ENCODE peak calls at places on chromosomes 3 and 15, in eight cellular contexts. L, U, H, P, I, B, D and T are unnamed samples.

GRCh38 chr15:77627581-77627980 is 5.1 kb downstream of the LINGO1 start:
- DNase-seq in H (no peak), B (no peak), D (no peak), P (no peak), L (no peak), U (no peak), I (no peak), T (no peak)

GRCh38 chr3:167750273-167750971 is 14.9 kb downstream of the SERPINI1 start:
- DNase-seq in P (no peak), H (no peak), B (no peak), L (no peak), U (no peak), D (peak; percentile 52), I (no peak), T (no peak)

GRCh38 chr15:85711590-85712192 is 83.0 kb downstream of the KLHL25 start:
- DNase-seq in H (peak; percentile 41), D (no peak), P (no peak), I (no peak), U (no peak), L (no peak), B (no peak), T (no peak)

GRCh38 chr3:33318709-33319380 is 41.6 kb downstream of the FBXL2 start:
- DNase-seq in D (no peak), B (no peak), P (no peak), L (no peak), H (peak; percentile 14), U (no peak), I (no peak), T (no peak)

GRCh38 chr15:70192490-70192889 is 94.8 kb upstream of the TLE3 start:
- DNase-seq in U (no peak), P (no peak), L (no peak), I (no peak), H (no peak), D (no peak), B (no peak), T (no peak)

GRCh38 chr3:127820221-127820870 is 2.0 kb downstream of the MGLL start:
- DNase-seq in L (no peak), I (no peak), D (peak; percentile 41), P (no peak), B (peak; percentile 82), U (peak; percentile 31), H (peak; percentile 46), T (peak; percentile 83)

GRCh38 chr3:173584834-173585831 is 187.6 kb downstream of the NLGN1 start:
- DNase-seq in D (no peak), H (peak; percentile 57), B (peak; percentile 46), P (no peak), I (no peak), L (peak; percentile 41), U (peak; percentile 8), T (no peak)

GRCh38 chr15:69794643-69795461 is 302.9 kb downstream of the TLE3 start:
- DNase-seq in P (no peak), B (no peak), H (peak; percentile 47), U (no peak), I (peak; percentile 77), D (no peak), L (no peak), T (peak; percentile 90)

GRCh38 chr15:73334086-73334485 is 34.7 kb downstream of the HCN4 start:
- DNase-seq in I (peak; percentile 32), P (no peak), U (no peak), B (no peak), L (peak; percentile 15), D (no peak), H (no peak), T (no peak)

GRCh38 chr15:52800852-52801747 is 11.0 kb upstream of the ONECUT1 start:
- DNase-seq in U (no peak), H (no peak), B (no peak), D (no peak), L (no peak), I (no peak), P (no peak), T (no peak)

GRCh38 chr15:91572110-91572509 is 281.4 kb upstream of the SLCO3A1 start:
- DNase-seq in P (no peak), U (no peak), D (no peak), H (peak; percentile 15), I (no peak), L (no peak), B (no peak), T (no peak)

GRCh38 chr15:97750071-97750470 is 210.4 kb upstream of the ARRDC4 start:
- DNase-seq in U (no peak), L (no peak), H (no peak), D (no peak), B (no peak), P (no peak), I (no peak), T (no peak)

GRCh38 chr3:186931487-186932280 is 1.4 kb downstream of the ST6GAL1 start:
- DNase-seq in L (no peak), B (peak; percentile 82), U (peak; percentile 64), I (peak; percentile 67), P (no peak), H (peak; percentile 63), D (no peak), T (peak; percentile 29)

GRCh38 chr3:169575381-169575780 is 88.1 kb downstream of the MECOM start:
- DNase-seq in L (no peak), D (no peak), U (no peak), B (no peak), H (peak; percentile 45), P (no peak), I (no peak), T (no peak)

GRCh38 chr3:141384575-141384974 is 16.3 kb downstream of the ZBTB38 start:
- DNase-seq in P (no peak), L (no peak), H (no peak), U (no peak), B (no peak), I (no peak), D (no peak), T (no peak)

GRCh38 chr3:141384157-141384556 is 15.9 kb downstream of the ZBTB38 start:
- DNase-seq in P (no peak), B (no peak), I (no peak), D (no peak), U (no peak), L (no peak), H (peak; percentile 70), T (no peak)

GRCh38 chr3:141385386-141386079 is 17.2 kb downstream of the ZBTB38 start:
- DNase-seq in U (no peak), P (no peak), L (no peak), I (no peak), B (no peak), D (no peak), H (peak; percentile 47), T (no peak)

GRCh38 chr3:141382571-141382970 is 14.3 kb downstream of the ZBTB38 start:
- DNase-seq in L (no peak), D (no peak), B (no peak), P (no peak), I (no peak), U (no peak), H (no peak), T (no peak)

GRCh38 chr3:141383555-141384129 is 15.3 kb downstream of the ZBTB38 start:
- DNase-seq in P (no peak), D (no peak), B (no peak), H (peak; percentile 67), L (no peak), I (no peak), U (no peak), T (no peak)
- H3K4me3 ChIP-seq in P (peak overlapping the region; percentile 20), D (peak overlapping the region; percentile 67), B (no peak overlapping the region), H (peak overlapping the region; percentile 44), L (no peak overlapping the region), I (peak overlapping the region; percentile 37), U (no peak overlapping the region), T (no peak overlapping the region)

GRCh38 chr15:75451674-75452363 is at the start of gene SIN3A:
- DNase-seq in U (peak; percentile 99), B (peak; percentile 99), P (peak; percentile 98), I (peak; percentile 100), H (peak; percentile 100), D (peak; percentile 99), L (peak; percentile 97), T (peak; percentile 100)
- TF ChIP-seq POLR2A in U (no peak), B (no peak), P (no peak), I (peak; percentile 28), H (no peak), D (peak; percentile 52), L (no peak), T (no peak)

GRCh38 chr3:117527346-117527745 is 817.8 kb downstream of the TUSC7 start:
- DNase-seq in I (no peak), H (no peak), L (no peak), B (no peak), D (no peak), U (no peak), P (no peak), T (no peak)

GRCh38 chr3:117523407-117523806 is 813.8 kb downstream of the TUSC7 start:
- DNase-seq in L (no peak), I (no peak), H (no peak), D (no peak), B (no peak), U (no peak), P (no peak), T (no peak)

GRCh38 chr3:117528688-117529087 is 819.1 kb downstream of the TUSC7 start:
- DNase-seq in H (no peak), L (no peak), D (no peak), B (no peak), P (no peak), U (no peak), I (no peak), T (no peak)

GRCh38 chr3:117524890-117525289 is 815.3 kb downstream of the TUSC7 start:
- DNase-seq in I (no peak), P (no peak), D (no peak), B (no peak), H (peak; percentile 84), L (no peak), U (no peak), T (no peak)

GRCh38 chr3:117526485-117527079 is 817.0 kb downstream of the TUSC7 start:
- DNase-seq in I (no peak), D (no peak), H (peak; percentile 55), U (peak; percentile 30), L (no peak), P (no peak), B (no peak), T (no peak)
- TF ChIP-seq CTCF in I (peak; percentile 24), D (peak; percentile 59), H (peak; percentile 70), U (peak; percentile 59), L (peak; percentile 51), P (peak; percentile 22), B (peak; percentile 57), T (no peak)

DNA sequence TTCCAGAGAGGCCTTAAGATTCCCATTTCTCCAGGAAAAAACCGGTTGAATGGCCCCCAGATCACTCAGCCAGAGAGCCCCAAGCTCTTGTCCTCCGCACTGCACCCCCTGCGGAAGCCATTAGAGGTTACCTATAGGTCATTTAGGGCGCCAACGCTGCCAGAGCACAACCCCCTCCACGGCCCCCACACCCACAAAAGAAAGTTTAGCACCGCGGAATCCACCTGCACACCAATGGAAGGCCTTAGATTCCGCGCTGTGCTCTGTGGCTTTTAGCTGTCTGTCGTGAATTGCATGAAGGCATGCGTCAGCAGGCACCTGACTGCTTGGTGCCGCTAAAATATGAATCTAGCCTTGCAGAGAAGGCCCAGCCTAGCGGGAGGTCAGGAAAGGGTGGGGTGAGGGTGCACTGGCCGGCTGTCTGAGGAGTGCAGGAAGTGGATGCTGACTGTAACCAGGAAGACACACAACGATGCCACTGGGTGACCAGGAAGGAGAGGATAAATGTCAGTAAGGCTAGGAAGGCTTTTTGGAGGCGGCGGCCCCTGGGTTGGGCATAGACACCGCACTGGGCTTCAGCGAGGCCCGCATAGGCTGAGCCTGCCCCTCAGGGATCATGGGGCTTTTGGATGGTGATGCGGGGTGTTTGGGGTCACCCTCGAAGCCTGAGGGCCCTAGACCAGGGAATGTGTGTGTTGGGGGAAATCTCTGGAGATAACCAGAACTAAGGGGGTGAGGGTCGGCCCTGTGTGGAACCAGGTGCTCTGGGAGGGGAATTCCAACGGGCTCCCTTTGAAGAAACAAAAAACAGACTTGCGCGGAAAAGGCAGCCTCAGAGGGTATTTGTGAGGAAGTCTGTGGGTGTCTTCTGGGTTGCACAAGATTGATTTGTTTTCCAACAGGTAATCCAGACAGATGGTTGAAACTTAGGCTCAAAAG is 964 bp upstream of the NUP210 start:
- DNase-seq in I (no peak), D (peak; percentile 57), P (peak; percentile 24), B (no peak), L (no peak), H (no peak), U (peak; percentile 60), T (peak; percentile 24)
- H3K4me3 ChIP-seq in I (peak overlapping the region; percentile 61), D (peak overlapping the region; percentile 74), P (peak overlapping the region; percentile 64), B (peak overlapping the region; percentile 88), L (peak overlapping the region; percentile 89), H (no peak overlapping the region), U (peak overlapping the region; percentile 64), T (no peak overlapping the region)